ENCODE peak calls at places on chromosomes 12 and 14, in four cellular contexts. F is central memory CD4-positive, alpha-beta T cell; C is lower lobe of right lung; J is stimulated activated CD8-positive, alpha-beta memory T cell treated with anti-CD3 and anti-CD28 coated beads, Interleukin-7, amount 100 ng/mL, for 48 hours. B is an unnamed sample.

GRCh38 chr12:65164774-65165173 is 4.6 kb upstream of the LEMD3 start:
- DNase-seq in F (no peak), C (no peak), J (no peak), B (no peak)

GRCh38 chr12:57881035-57881973 is 34.8 kb upstream of the CTDSP2 start:
- DNase-seq in F (no peak), C (no peak), J (no peak), B (no peak)

GRCh38 chr14:75831455-75831854 is 150.3 kb downstream of the TGFB3 start:
- DNase-seq in F (peak; percentile 46), C (peak; percentile 86), J (peak; percentile 11), B (peak; percentile 92)

GRCh38 chr14:96129128-96129736 is 75.4 kb upstream of the BDKRB2 start:
- DNase-seq in F (no peak), C (no peak), J (no peak), B (no peak)

GRCh38 chr14:53954551-53955233 is 1.9 kb downstream of the BMP4 start:
- DNase-seq in F (no peak), C (no peak), J (no peak), B (peak; percentile 55)

GRCh38 chr12:96335270-96335669 is 65.0 kb downstream of the CDK17 start:
- DNase-seq in F (no peak), C (no peak), J (no peak), B (no peak)

GRCh38 chr12:29200586-29200985 is 51.5 kb downstream of the FAR2 start:
- DNase-seq in F (no peak), C (no peak), J (no peak), B (peak; percentile 63)

GRCh38 chr12:40946612-40947194 is 241.4 kb upstream of the PDZRN4 start:
- DNase-seq in F (peak; percentile 3), C (no peak), J (no peak), B (peak; percentile 39)

GRCh38 chr12:92105676-92106075 is 40.0 kb downstream of the BTG1 start:
- DNase-seq in F (no peak), C (no peak), J (no peak), B (no peak)

GRCh38 chr12:88308825-88309224 is 166.7 kb downstream of the TMTC3 start:
- DNase-seq in F (no peak), C (no peak), J (no peak), B (no peak)

GRCh38 chr14:35277179-35277578 is 15.0 kb upstream of the PSMA6 start:
- DNase-seq in F (no peak), C (no peak), J (no peak), B (peak; percentile 66)

GRCh38 chr12:27814411-27814810 is 34.4 kb upstream of the MANSC4 start:
- DNase-seq in F (no peak), C (no peak), J (no peak), B (no peak)

GRCh38 chr14:44712095-44712822 is 205.2 kb upstream of the FSCB start:
- DNase-seq in F (no peak), C (peak; percentile 42), J (no peak), B (peak; percentile 74)

B was measured in NCI-H69.